ENCODE peak calls at places on chromosomes 12 and 14, in ten cellular contexts. K is GM13976, E is foreskin fibroblast, T is lower leg skin, I is tibial nerve, S is astrocyte of the spinal cord, L is A549, W is breast epithelium, A is HFFc6, C is transverse colon. R is an unnamed sample.

GRCh38 chr14:99512110-99512449 is 30.9 kb downstream of the CCNK start:
- DNase-seq in K (no peak), E (no peak), T (peak; percentile 75), I (no peak), S (no peak), L (no peak), W (no peak), A (no peak), C (no peak), R (no peak)

GRCh38 chr14:26204362-26204953 is 393.4 kb downstream of the NOVA1 start:
- DNase-seq in K (no peak), E (no peak), T (no peak), I (no peak), S (peak; percentile 27), L (no peak), W (no peak), A (no peak), C (no peak), R (no peak)

GRCh38 chr14:61191751-61192150 is 89.4 kb downstream of the TMEM30B start:
- DNase-seq in K (no peak), E (peak; percentile 26), T (no peak), I (no peak), S (no peak), L (no peak), W (no peak), A (no peak), C (no peak), R (no peak)

GRCh38 chr12:5912437-5913334 is 32.4 kb downstream of the ANO2 start:
- DNase-seq in K (no peak), E (no peak), T (peak; percentile 69), I (no peak), S (no peak), L (peak; percentile 22), W (no peak), A (no peak), C (no peak), R (no peak)

GRCh38 chr14:72737560-72737943 is 156.3 kb downstream of the DPF3 start:
- DNase-seq in K (no peak), E (no peak), T (no peak), I (no peak), S (no peak), L (no peak), W (no peak), A (peak; percentile 18), C (no peak), R (no peak)

GRCh38 chr12:32253154-32253795 is 146.1 kb upstream of the FGD4 start:
- DNase-seq in K (no peak), E (no peak), T (no peak), I (no peak), S (no peak), L (no peak), W (no peak), A (no peak), C (no peak), R (no peak)

GRCh38 chr14:32472512-32473472 is 143.7 kb downstream of the AKAP6 start:
- DNase-seq in K (no peak), E (peak; percentile 37), T (no peak), I (no peak), S (peak; percentile 89), L (peak; percentile 6), W (peak; percentile 36), A (peak; percentile 67), C (no peak), R (no peak)

GRCh38 chr14:47391105-47391504 is 284.3 kb downstream of the MDGA2 start:
- DNase-seq in K (no peak), E (no peak), T (no peak), I (no peak), S (no peak), L (no peak), W (no peak), A (no peak), C (no peak), R (no peak)

GRCh38 chr14:70655110-70655826 is 13.6 kb downstream of the TTC9 start:
- DNase-seq in K (peak; percentile 70), E (no peak), T (no peak), I (no peak), S (no peak), L (no peak), W (no peak), A (no peak), C (peak; percentile 68), R (peak; percentile 79)

GRCh38 chr12:65742481-65742971 is 81.8 kb upstream of the HMGA2 start:
- DNase-seq in K (no peak), E (peak; percentile 53), T (no peak), I (no peak), S (peak; percentile 65), L (no peak), W (no peak), A (peak; percentile 32), C (no peak), R (no peak)

GRCh38 chr12:65740506-65740872 is 83.8 kb upstream of the HMGA2 start:
- DNase-seq in K (no peak), E (no peak), T (no peak), I (no peak), S (no peak), L (no peak), W (no peak), A (no peak), C (no peak), R (peak; percentile 36)

GRCh38 chr12:65739606-65740005 is 84.7 kb upstream of the HMGA2 start:
- DNase-seq in K (no peak), E (no peak), T (no peak), I (no peak), S (no peak), L (no peak), W (no peak), A (no peak), C (no peak), R (no peak)

GRCh38 chr12:65741662-65742480 is 82.4 kb upstream of the HMGA2 start:
- DNase-seq in K (peak; percentile 79), E (peak; percentile 67), T (no peak), I (no peak), S (peak; percentile 64), L (peak; percentile 34), W (no peak), A (peak; percentile 30), C (peak; percentile 10), R (peak; percentile 75)

DNA sequence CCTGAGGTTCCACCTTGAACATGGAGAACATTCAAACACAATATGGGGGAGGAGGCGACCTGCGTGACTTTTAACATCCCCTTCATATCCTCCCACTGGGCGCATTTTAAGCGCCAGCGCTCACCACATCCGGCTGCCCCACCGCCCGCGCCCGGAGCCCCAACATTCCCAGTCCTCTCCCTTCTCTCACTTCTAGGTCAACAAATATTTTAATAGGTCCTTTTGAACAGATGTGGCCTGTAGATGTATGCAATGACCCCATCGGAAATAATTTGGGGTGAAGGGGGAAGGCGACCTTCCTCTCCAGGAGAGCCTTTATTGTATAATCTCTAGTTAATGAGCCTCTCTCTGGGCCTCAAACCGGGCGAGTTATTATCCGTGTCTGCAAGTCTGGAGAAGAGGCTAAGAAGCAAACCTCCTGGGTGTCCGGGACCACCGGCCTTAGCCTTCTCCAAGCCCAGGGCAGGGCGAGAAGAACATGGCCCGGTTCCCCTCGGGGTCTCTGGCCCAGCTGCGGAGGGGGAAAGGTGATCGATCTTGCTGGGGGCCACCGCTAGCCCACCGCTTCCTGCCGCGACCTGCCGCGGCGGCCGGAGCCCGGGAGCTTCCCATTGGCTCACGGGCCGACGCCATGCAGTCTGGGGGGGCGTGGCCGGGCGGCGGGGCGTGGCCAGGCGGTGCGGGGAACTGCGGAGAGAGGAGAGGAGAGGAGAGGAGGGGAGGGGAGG is 83.2 kb upstream of the HMGA2 start:
- DNase-seq in K (peak; percentile 92), E (peak; percentile 78), T (peak; percentile 95), I (peak; percentile 57), S (peak; percentile 92), L (peak; percentile 84), W (peak; percentile 27), A (peak; percentile 51), C (peak; percentile 85), R (peak; percentile 87)
- TF ChIP-seq CTCF in K (no peak), E (no peak), T (no peak), I (no peak), S (no peak), L (no peak), W (no peak), A (no peak), C (no peak), R (no peak)

DNA sequence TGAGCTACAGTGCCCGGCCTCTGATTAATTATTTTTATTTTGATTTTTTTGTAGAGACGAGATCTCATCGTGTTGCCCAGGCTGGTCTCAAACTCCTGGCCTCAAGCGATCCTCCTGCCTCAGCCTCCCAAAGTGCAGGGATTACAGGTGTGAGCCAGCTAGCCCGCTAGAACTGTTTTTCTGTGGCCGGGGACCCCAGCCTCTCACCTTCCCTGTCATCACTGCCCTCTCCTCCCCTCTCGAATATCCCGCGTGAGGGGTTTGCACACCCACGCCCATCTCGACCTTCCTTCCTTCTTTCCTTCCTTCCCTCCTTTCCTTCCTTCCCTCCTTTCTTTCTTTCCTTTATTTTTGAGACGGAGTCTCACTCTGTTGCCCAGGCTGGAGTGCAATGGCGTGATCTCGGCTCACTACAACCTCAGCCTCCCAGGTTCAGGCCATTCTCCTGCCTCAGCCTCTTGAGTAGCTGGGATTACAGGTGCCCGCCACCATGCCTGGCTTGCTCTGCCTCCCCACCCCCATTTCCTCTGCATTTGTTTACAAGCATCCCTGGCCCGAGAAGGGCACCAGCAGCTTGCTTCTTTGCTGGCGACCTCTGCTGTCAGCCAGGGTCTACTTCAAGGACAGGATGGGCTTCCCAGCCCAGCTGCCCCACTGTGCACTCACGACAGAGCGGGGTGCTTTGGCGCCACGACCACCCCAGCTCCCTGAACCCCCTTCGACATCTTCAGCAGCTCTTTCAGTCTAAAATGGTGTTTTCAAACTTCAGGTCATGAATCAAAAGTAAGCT is 4.3 kb upstream of the TRAF3 start:
- DNase-seq in K (no peak), E (no peak), T (no peak), I (no peak), S (no peak), L (peak; percentile 51), W (no peak), A (no peak), C (no peak), R (no peak)
- TF ChIP-seq CTCF in K (peak; percentile 36), E (peak; percentile 14), T (no peak), I (no peak), S (no peak), L (peak; percentile 37), W (no peak), A (peak; percentile 28), C (no peak), R (peak; percentile 34)

GRCh38 chr12:9773216-9773877 is 12.6 kb upstream of the CD69 start:
- DNase-seq in K (no peak), E (no peak), T (no peak), I (no peak), S (no peak), L (no peak), W (no peak), A (no peak), C (no peak), R (no peak)
- TF ChIP-seq CTCF in K (no peak), E (no peak), T (no peak), I (no peak), S (no peak), L (no peak), W (no peak), A (no peak), C (no peak), R (no peak)

GRCh38 chr12:20967756-20968155 is 157.3 kb downstream of the SLCO1B3 start:
- DNase-seq in K (no peak), E (no peak), T (no peak), I (no peak), S (no peak), L (no peak), W (no peak), A (no peak), C (no peak), R (no peak)

DNA sequence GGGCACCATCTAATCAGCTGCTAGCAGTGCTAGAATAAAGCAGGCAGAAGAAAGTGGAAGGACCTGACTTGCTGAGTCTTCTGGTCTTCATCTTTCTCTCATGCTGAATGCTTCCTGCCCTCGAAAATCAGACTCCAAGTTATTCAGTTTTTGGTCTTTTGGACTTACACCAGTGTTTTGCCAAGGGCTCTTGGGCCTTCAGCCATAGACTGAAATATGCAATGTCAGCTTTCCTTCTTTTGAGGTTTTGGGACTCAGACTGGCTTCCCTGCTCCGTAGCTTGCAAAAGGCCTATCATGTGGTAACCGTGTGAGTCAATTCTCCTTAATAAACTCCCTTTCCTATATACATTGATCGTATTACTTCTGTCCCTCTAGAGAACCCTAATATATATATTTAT is 159.3 kb downstream of the SLCO1B3 start:
- DNase-seq in K (no peak), E (no peak), T (no peak), I (no peak), S (no peak), L (no peak), W (no peak), A (no peak), C (no peak), R (no peak)
- TF ChIP-seq CTCF in K (no peak), E (no peak), T (no peak), I (no peak), S (no peak), L (no peak), W (no peak), A (no peak), C (no peak), R (no peak)

R was measured in GM20000.